ENCODE peak calls at places on chromosomes 1 and 21, in seven cellular contexts. D is hepatocyte, T is HCT116, H is neural progenitor cell, A is MM.1S, M is GM23338, V is PC-3. P is an unnamed sample.

GRCh38 chr1:110152133-110152785 is 2.0 kb downstream of the SLC6A17 start:
- DNase-seq in T (no peak), H (no peak), V (peak), M (no peak), A (no peak), D (no peak), P (peak)

GRCh38 chr1:186978596-186979556 is 150.1 kb downstream of the PLA2G4A start:
- DNase-seq in T (no peak), M (no peak), D (no peak), V (no peak), H (no peak), A (no peak), P (no peak)

GRCh38 chr1:223401873-223402789 is 8.9 kb downstream of the CCDC185 start:
- DNase-seq in H (no peak), M (no peak), D (no peak), A (no peak), V (peak), T (peak), P (peak)

GRCh38 chr1:85607126-85607912 is 26.8 kb downstream of the CCN1 start:
- DNase-seq in D (peak), V (peak), M (peak), A (no peak), H (peak), T (peak), P (peak)

GRCh38 chr1:26293911-26294463 is 12.4 kb downstream of the UBXN11 start:
- DNase-seq in D (no peak), H (no peak), M (no peak), A (no peak), T (no peak), V (no peak), P (no peak)

GRCh38 chr1:243335297-243335696 is 79.5 kb downstream of the SDCCAG8 start:
- DNase-seq in M (no peak), V (no peak), T (no peak), A (no peak), H (no peak), D (no peak), P (no peak)

GRCh38 chr1:248804771-248805681 is 20.7 kb downstream of the SH3BP5L start:
- DNase-seq in A (peak), V (no peak), D (no peak), H (no peak), T (no peak), M (no peak), P (no peak)

GRCh38 chr1:206518743-206519142 is 11.4 kb downstream of the RASSF5 start:
- DNase-seq in T (no peak), A (no peak), D (no peak), V (no peak), M (no peak), H (no peak), P (no peak)

GRCh38 chr1:63967901-63968300 is 194.1 kb downstream of the ROR1 start:
- DNase-seq in H (no peak), T (no peak), M (no peak), V (no peak), D (no peak), A (no peak), P (peak)

GRCh38 chr1:29629401-29629800 is 393.1 kb downstream of the PTPRU start:
- DNase-seq in T (no peak), A (no peak), H (no peak), D (no peak), M (no peak), V (no peak), P (no peak)

GRCh38 chr1:94727846-94728715 is 92.1 kb upstream of the SLC44A3 start:
- DNase-seq in H (no peak), A (no peak), V (peak), T (peak), M (no peak), D (peak), P (peak)

GRCh38 chr1:25642710-25643109 is 26.1 kb downstream of the MAN1C1 start:
- DNase-seq in M (no peak), D (no peak), T (no peak), V (no peak), H (no peak), A (peak), P (peak)

GRCh38 chr1:33736496-33736895 is 127.4 kb upstream of the HMGB4 start:
- DNase-seq in M (no peak), A (no peak), T (no peak), V (no peak), H (no peak), D (no peak), P (no peak)

GRCh38 chr21:41703857-41704501 is 62.9 kb downstream of the RIPK4 start:
- DNase-seq in T (no peak), M (no peak), A (peak), H (no peak), D (peak), V (peak), P (no peak)

GRCh38 chr1:86649618-86650017 is 54.8 kb upstream of the SH3GLB1 start:
- DNase-seq in A (no peak), V (no peak), D (no peak), M (no peak), T (no peak), H (no peak), P (no peak)

GRCh38 chr1:171898956-171899355 is 57.7 kb downstream of the DNM3 start:
- DNase-seq in T (no peak), H (peak), D (no peak), M (peak), A (no peak), V (no peak), P (no peak)

GRCh38 chr1:100643430-100644196 is 75.9 kb upstream of the VCAM1 start:
- DNase-seq in D (no peak), T (no peak), M (no peak), V (no peak), H (no peak), A (no peak), P (peak)

GRCh38 chr1:168585191-168585590 is 8.8 kb downstream of the XCL1 start:
- DNase-seq in T (no peak), A (no peak), H (no peak), V (peak), M (no peak), D (no peak), P (peak)

GRCh38 chr1:235648954-235649721 is 446 bp downstream of the GNG4 start:
- DNase-seq in D (peak), T (no peak), V (peak), A (peak), M (peak), H (peak), P (peak)
- TF ChIP-seq EZH2 in D (no peak), T (no peak), V (no peak), A (no peak), M (no peak), H (no peak), P (peak)

GRCh38 chr1:61241864-61242472 is 159.6 kb downstream of the NFIA start:
- DNase-seq in H (no peak), D (no peak), T (no peak), V (no peak), M (no peak), A (no peak), P (no peak)
- H3K27ac ChIP-seq in H (no peak), D (peak), T (no peak), V (no peak), M (no peak), A (no peak), P (no peak)

DNA sequence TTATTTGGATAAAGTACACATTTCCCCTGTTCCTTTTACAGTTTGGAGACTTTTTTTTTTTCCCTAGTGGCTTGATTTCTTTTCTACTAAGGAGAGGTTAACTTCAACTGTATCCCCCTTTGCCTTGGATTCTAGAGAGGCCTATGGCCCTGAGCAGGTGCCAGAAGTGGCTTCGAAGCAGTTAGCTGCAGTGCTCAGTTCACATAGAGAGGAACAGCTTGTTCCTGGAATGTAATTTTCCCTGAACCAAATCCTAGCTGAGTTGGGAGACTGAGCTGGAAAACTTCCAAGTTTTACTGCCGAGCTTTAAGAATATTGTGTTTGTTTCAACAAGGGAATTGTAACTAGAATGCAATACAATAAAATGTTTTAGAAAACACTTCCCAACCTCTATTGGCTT is 17.5 kb downstream of the RD3 start:
- DNase-seq in V (no peak), M (no peak), T (no peak), H (no peak), A (no peak), D (no peak), P (no peak)
- TF ChIP-seq EZH2phosphoT487 in V (no peak), M (no peak), T (no peak), H (no peak), A (no peak), D (no peak), P (no peak)

DNA sequence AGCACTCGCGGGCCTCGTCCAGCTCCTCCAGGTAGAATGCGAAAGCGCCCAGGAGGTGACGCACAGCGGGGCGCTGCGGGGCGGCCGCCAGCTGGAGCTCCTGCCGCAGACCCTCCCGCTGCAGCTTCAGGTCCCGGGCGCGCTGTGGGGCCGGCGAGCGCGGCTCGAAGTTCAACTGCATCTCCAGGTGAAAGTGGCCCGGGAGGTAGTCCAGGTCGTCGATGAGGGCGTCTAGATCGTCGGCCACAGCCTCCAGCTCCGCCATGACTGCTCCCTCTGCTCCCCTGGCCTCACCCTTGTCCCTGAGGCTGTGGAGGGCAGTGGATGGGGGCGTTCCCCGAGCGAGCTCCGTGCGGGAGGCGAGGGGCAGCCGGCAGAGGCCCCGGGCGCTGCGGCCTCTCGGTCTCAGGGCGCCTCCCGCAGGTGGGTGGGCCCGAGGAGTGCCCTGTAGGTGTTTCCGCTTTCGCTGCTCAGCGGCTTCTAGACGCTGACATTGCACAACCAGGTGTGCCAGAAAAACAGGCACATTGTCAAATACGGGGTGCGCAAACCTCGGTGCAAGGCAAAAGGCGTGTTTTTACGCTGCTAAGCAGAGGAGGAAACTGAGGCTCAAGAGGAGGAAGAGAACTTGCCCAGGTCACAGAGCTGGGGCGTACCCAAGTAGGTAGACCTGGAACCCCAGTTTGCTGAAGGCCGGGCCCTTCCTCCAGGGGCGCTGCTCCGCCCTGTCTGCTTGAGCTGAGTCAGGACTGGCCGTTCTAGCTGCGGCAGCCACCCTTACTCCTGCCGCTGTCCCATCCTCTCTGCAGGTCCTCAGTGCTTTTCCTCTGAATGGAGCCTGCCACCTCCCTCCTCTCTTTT is at the start of gene TTC22:
- DNase-seq in D (peak), H (peak), T (peak), V (peak), M (peak), A (peak), P (peak)
- TF ChIP-seq EZH2 in D (no peak), H (no peak), T (no peak), V (no peak), M (no peak), A (no peak), P (peak)

GRCh38 chr1:45928486-45929205 is 125.2 kb downstream of the MAST2 start:
- DNase-seq in D (no peak), M (no peak), T (no peak), A (no peak), V (no peak), H (no peak), P (peak)

GRCh38 chr1:45930258-45931150 is 127.1 kb downstream of the MAST2 start:
- DNase-seq in T (no peak), V (no peak), A (no peak), M (no peak), H (no peak), D (no peak), P (no peak)

GRCh38 chr1:45926302-45926701 is 122.9 kb downstream of the MAST2 start:
- DNase-seq in D (no peak), T (no peak), A (no peak), M (peak), H (peak), V (no peak), P (no peak)

GRCh38 chr1:45925728-45926287 is 122.4 kb downstream of the MAST2 start:
- DNase-seq in V (no peak), A (peak), D (no peak), M (no peak), H (no peak), T (no peak), P (no peak)

GRCh38 chr1:45929257-45929687 is 125.9 kb downstream of the MAST2 start:
- DNase-seq in H (peak), V (peak), T (peak), M (peak), D (peak), A (no peak), P (peak)
- H3K27ac ChIP-seq in H (no peak), V (peak), T (peak), M (peak), D (peak), A (no peak), P (peak)

P was measured in GM23248.